ENCODE peak calls at places on chromosomes 4 and X, in six cellular contexts. Z is A549, P is GM12864, T is coronary artery, J is bronchial epithelial cell, X is Peyer's patch. B is an unnamed sample.

GRCh38 chrX:42943051-42943450 is 165.1 kb upstream of the PPP1R2C start:
- DNase-seq in Z (no peak), P (no peak), T (no peak), J (no peak), X (no peak), B (no peak)

GRCh38 chrX:130861462-130861861 is 41.5 kb downstream of the ENOX2 start:
- DNase-seq in Z (no peak), P (no peak), T (no peak), J (no peak), X (no peak), B (no peak)

GRCh38 chr4:153781717-153782416 is 7.0 kb downstream of the SFRP2 start:
- DNase-seq in Z (no peak), P (no peak), T (no peak), J (peak; percentile 77), X (no peak), B (peak; percentile 73)

GRCh38 chrX:103503163-103503852 is 16.0 kb downstream of the RAB40A start:
- DNase-seq in Z (no peak), P (no peak), T (no peak), J (peak; percentile 13), X (no peak), B (no peak)

GRCh38 chr4:88033309-88033708 is 25.9 kb downstream of the PKD2 start:
- DNase-seq in Z (peak; percentile 23), P (no peak), T (no peak), J (peak; percentile 66), X (no peak), B (peak; percentile 75)

GRCh38 chrX:148457279-148457678 is 43.1 kb upstream of the AFF2 start:
- DNase-seq in Z (no peak), P (no peak), T (no peak), J (no peak), X (no peak), B (no peak)

GRCh38 chr4:99816611-99817309 is at the start of gene DAPP1:
- DNase-seq in Z (no peak), P (peak; percentile 96), T (no peak), J (peak; percentile 99), X (peak; percentile 53), B (no peak)

GRCh38 chr4:144574004-144574403 is 72.0 kb upstream of the HHIP start:
- DNase-seq in Z (no peak), P (no peak), T (no peak), J (no peak), X (no peak), B (no peak)

GRCh38 chrX:111914398-111915092 is 38.6 kb downstream of the TRPC5OS start:
- DNase-seq in Z (no peak), P (no peak), T (no peak), J (peak; percentile 48), X (no peak), B (peak; percentile 16)

GRCh38 chr4:175413561-175413960 is 398.5 kb downstream of the GPM6A start:
- DNase-seq in Z (no peak), P (no peak), T (no peak), J (no peak), X (no peak), B (peak; percentile 34)

GRCh38 chrX:54357414-54358377 is at the start of gene WNK3:
- DNase-seq in Z (peak; percentile 35), P (no peak), T (peak; percentile 83), J (peak; percentile 39), X (peak; percentile 46), B (peak; percentile 49)

GRCh38 chr4:128525387-128525786 is 237.8 kb upstream of the PGRMC2 start:
- DNase-seq in Z (no peak), P (no peak), T (no peak), J (peak; percentile 32), X (no peak), B (no peak)

GRCh38 chr4:20085653-20086052 is 166.1 kb upstream of the SLIT2 start:
- DNase-seq in Z (no peak), P (no peak), T (no peak), J (no peak), X (no peak), B (no peak)

GRCh38 chr4:176794151-176794550 is 1.4 kb upstream of the VEGFC start:
- DNase-seq in Z (peak; percentile 37), P (no peak), T (no peak), J (peak; percentile 97), X (no peak), B (peak; percentile 83)

GRCh38 chrX:138847930-138848329 is 136.4 kb upstream of the FGF13 start:
- DNase-seq in Z (no peak), P (no peak), T (no peak), J (peak; percentile 32), X (no peak), B (peak; percentile 32)

GRCh38 chrX:27085346-27085745 is 377.8 kb downstream of the PPP4R3C start:
- DNase-seq in Z (no peak), P (no peak), T (no peak), J (no peak), X (no peak), B (no peak)

GRCh38 chr4:15400911-15401671 is 26.7 kb upstream of the C1QTNF7 start:
- DNase-seq in Z (no peak), P (peak; percentile 8), T (peak; percentile 84), J (peak; percentile 84), X (no peak), B (peak; percentile 65)

GRCh38 chr4:107647591-107647990 is 72.4 kb downstream of the PAPSS1 start:
- DNase-seq in Z (no peak), P (no peak), T (no peak), J (no peak), X (no peak), B (no peak)

GRCh38 chr4:140342620-140343019 is 30.8 kb upstream of the SCOC start:
- DNase-seq in Z (no peak), P (no peak), T (no peak), J (no peak), X (no peak), B (no peak)

GRCh38 chrX:100931218-100931924 is 2.7 kb upstream of the XKRX start:
- DNase-seq in Z (no peak), P (no peak), T (no peak), J (no peak), X (no peak), B (no peak)

GRCh38 chr4:140052050-140052449 is 101.9 kb downstream of the MAML3 start:
- DNase-seq in Z (no peak), P (no peak), T (no peak), J (peak; percentile 36), X (peak; percentile 63), B (peak; percentile 54)

GRCh38 chrX:10429908-10430307 is 190.5 kb downstream of the MID1 start:
- DNase-seq in Z (no peak), P (no peak), T (no peak), J (no peak), X (no peak), B (no peak)

GRCh38 chrX:118730500-118731247 is 3.3 kb downstream of the IL13RA1 start:
- DNase-seq in Z (no peak), P (no peak), T (no peak), J (peak; percentile 83), X (no peak), B (peak; percentile 75)

GRCh38 chrX:31540313-31540712 is 468.5 kb upstream of the FTHL17 start:
- DNase-seq in Z (no peak), P (no peak), T (no peak), J (no peak), X (no peak), B (peak; percentile 14)

GRCh38 chr4:7539186-7539585 is 104.5 kb upstream of the PSAPL1 start:
- DNase-seq in Z (no peak), P (no peak), T (no peak), J (no peak), X (no peak), B (no peak)
- H3K4me3 ChIP-seq in Z (no peak overlapping the region), P (no peak overlapping the region), T (no peak overlapping the region), J (no peak overlapping the region), X (no peak overlapping the region), B (no peak overlapping the region)

DNA sequence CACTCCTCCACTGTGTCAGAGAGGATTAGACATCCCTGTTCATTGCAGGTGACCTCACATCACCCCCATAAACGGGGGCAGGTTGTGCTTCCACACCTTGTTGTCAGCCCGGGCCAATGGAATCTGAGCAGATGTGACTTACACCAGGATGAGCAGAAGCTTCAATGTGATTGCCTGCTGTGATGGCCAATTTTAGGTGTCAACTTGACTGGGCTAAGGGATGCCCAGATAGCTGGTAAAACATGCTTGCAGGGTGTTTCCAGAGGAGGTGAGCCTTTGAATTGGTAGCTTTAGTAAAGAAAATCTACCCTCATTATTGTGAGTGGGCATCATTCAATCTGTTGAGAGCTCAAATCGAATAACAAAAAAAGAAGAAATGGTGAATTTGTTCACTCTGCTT is 52.1 kb downstream of the ING2 start:
- DNase-seq in Z (no peak), P (no peak), T (no peak), J (no peak), X (no peak), B (no peak)
- TF ChIP-seq CTCF in Z (no peak), P (no peak), T (no peak), J (no peak), X (no peak), B (no peak)

GRCh38 chr4:157012781-157013180 is 41.2 kb upstream of the PDGFC start:
- DNase-seq in Z (no peak), P (no peak), T (no peak), J (peak; percentile 14), X (no peak), B (peak; percentile 66)

GRCh38 chr4:157013656-157014055 is 42.1 kb upstream of the PDGFC start:
- DNase-seq in Z (no peak), P (no peak), T (no peak), J (peak; percentile 17), X (no peak), B (no peak)

GRCh38 chr4:157012296-157012695 is 40.7 kb upstream of the PDGFC start:
- DNase-seq in Z (no peak), P (no peak), T (no peak), J (no peak), X (no peak), B (peak; percentile 38)

GRCh38 chr4:157018920-157019490 is 47.4 kb upstream of the PDGFC start:
- DNase-seq in Z (no peak), P (no peak), T (no peak), J (no peak), X (no peak), B (no peak)

GRCh38 chr4:157014621-157015591 is 43.3 kb upstream of the PDGFC start:
- DNase-seq in Z (no peak), P (no peak), T (no peak), J (peak; percentile 45), X (no peak), B (peak; percentile 87)
- H3K4me3 ChIP-seq in Z (no peak overlapping the region), P (no peak overlapping the region), T (no peak overlapping the region), J (no peak overlapping the region), X (no peak overlapping the region), B (no peak overlapping the region)

DNA sequence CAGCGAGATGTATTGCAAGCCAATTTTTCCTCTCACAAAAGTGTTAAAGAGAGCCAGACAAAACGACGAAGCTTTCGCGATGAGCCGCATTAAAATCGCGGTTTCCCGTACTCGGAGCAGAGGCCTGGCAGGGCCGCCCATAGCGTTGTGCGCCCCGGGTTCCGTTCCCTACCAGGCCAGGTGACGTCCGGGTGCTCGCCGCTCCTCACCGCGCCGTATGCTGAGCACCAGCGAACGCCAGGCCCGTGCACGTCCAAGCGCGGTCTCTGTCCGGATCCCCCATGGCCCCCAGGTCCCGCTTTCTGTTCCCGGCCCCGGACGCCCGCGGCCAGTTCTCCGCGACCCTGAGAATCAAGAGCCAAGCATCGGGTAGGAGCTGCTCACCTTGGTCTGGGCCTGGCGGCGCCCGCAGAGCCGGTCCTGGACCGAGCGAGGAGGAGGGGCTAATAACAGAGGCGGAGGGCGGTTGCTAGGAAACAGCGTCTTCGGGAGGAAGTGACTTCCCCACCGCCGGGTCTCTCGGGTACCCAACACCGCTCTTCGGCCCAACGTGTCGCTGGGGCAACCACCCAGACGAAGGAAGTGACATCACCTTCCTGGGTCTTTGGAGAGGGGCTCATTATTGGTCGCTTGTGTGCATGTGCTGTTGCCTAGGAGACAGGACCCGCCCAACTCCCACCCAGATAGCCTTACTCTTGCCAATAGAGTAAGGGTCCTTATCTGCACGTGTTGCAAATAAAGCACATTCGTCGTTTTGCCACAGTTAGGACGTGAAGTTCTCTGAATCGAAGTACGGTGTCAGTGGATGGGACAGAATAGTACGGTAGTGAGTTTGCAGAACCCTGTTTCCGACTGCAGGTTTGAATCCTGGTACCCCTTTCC is at the start of gene MAP9:
- DNase-seq in Z (peak; percentile 70), P (peak; percentile 91), T (peak; percentile 92), J (peak; percentile 90), X (peak; percentile 60), B (peak; percentile 94)
- TF ChIP-seq CTCF in Z (no peak), P (no peak), T (no peak), J (no peak), X (no peak), B (no peak)

B was measured in fibroblast of villous mesenchyme.